ENCODE peak calls at places on chromosomes 1 and 21, in five cellular contexts. S is BJ, A is MM.1S, Z is body of pancreas, Y is foreskin fibroblast. N is an unnamed sample.

GRCh38 chr21:29092102-29092959 is 18.9 kb upstream of the CCT8 start:
- DNase-seq in S (no peak), A (no peak), Z (no peak), Y (peak; percentile 53), N (no peak)

GRCh38 chr1:10651377-10651776 is 145.1 kb downstream of the CASZ1 start:
- DNase-seq in S (no peak), A (no peak), Z (no peak), Y (no peak), N (no peak)

GRCh38 chr1:85427844-85428243 is 37.1 kb downstream of the DDAH1 start:
- DNase-seq in S (no peak), A (no peak), Z (no peak), Y (no peak), N (no peak)

GRCh38 chr1:207868252-207868768 is 42.6 kb downstream of the CD34 start:
- DNase-seq in S (no peak), A (peak; percentile 47), Z (peak; percentile 66), Y (no peak), N (peak; percentile 70)

GRCh38 chr1:171877711-171878110 is 36.4 kb downstream of the DNM3 start:
- DNase-seq in S (no peak), A (no peak), Z (no peak), Y (no peak), N (no peak)

GRCh38 chr1:198492872-198493271 is 47.6 kb downstream of the ATP6V1G3 start:
- DNase-seq in S (peak; percentile 94), A (no peak), Z (no peak), Y (peak; percentile 70), N (no peak)

GRCh38 chr1:243490147-243490546 is 234.3 kb downstream of the SDCCAG8 start:
- DNase-seq in S (no peak), A (no peak), Z (no peak), Y (no peak), N (no peak)

GRCh38 chr1:228810855-228811654 is 75.8 kb downstream of the RHOU start:
- DNase-seq in S (no peak), A (peak; percentile 83), Z (no peak), Y (no peak), N (no peak)

GRCh38 chr1:208988811-208989222 is 594.7 kb upstream of the CAMK1G start:
- DNase-seq in S (no peak), A (peak; percentile 93), Z (peak; percentile 23), Y (peak; percentile 34), N (peak; percentile 67)

GRCh38 chr1:223860051-223860559 is 14.4 kb upstream of the TP53BP2 start:
- DNase-seq in S (no peak), A (no peak), Z (no peak), Y (no peak), N (no peak)

DNA sequence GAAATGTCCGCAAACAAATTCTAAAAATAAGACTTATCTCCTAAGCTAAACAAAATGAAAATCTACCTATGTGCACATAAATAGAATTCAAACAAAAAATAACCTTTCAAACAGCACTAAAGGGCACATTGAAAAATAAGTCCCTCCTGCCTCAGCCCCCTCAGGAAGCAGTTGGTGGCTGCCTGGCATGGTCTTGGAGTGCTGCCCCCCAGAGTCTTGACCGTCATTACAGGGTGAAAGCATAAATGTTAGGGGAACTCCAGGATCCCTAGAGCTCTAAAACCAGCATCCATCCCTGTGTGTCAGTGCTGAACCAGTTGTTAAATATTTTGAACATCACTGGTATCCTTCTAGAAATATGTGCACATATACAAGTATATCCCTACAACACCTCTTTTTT is 6.5 kb upstream of the NPL start:
- DNase-seq in S (no peak), A (no peak), Z (no peak), Y (no peak), N (no peak)
- TF ChIP-seq CTCF in S (no peak), A (no peak), Z (no peak), Y (no peak), N (no peak)

DNA sequence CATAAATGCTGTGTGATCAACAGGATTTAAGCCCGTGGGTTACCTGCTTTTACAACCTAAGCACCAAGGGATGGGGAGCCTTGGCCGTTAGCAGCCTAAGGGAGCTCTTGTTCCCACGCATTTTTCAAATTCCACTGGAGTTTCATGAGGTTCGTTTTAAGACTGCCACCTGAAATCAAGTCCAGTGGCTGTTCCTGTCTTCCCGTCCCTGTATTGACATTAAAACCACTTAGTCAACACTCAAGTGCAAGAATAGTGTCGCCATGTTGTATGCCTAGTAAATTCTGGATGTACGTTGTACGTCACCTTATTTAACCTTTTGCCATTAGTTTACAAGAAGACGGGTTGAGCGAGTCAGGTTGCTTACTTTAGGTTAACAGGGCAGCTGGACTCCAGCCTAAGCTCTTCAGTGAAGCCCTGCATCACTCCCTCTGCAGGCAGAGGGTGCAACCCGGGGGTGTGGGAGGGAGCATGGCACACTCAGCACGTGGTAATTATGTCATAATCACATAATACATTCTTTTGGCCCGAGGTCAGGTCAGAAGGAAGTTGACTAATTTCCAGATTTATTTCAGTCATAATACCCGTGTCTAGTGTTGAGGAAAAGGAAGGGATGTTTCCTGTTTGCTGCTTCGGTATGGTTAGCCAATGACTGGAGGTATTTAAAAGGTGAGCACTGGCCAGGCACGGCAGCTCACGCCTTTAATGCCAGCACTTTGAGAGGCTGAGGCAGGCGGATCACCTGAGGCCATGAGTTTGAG is 42.5 kb downstream of the CNST start:
- DNase-seq in S (peak; percentile 74), A (no peak), Z (peak; percentile 87), Y (peak; percentile 96), N (peak; percentile 81)
- TF ChIP-seq CTCF in S (peak; percentile 32), A (no peak), Z (peak; percentile 49), Y (peak; percentile 15), N (peak; percentile 7)

DNA sequence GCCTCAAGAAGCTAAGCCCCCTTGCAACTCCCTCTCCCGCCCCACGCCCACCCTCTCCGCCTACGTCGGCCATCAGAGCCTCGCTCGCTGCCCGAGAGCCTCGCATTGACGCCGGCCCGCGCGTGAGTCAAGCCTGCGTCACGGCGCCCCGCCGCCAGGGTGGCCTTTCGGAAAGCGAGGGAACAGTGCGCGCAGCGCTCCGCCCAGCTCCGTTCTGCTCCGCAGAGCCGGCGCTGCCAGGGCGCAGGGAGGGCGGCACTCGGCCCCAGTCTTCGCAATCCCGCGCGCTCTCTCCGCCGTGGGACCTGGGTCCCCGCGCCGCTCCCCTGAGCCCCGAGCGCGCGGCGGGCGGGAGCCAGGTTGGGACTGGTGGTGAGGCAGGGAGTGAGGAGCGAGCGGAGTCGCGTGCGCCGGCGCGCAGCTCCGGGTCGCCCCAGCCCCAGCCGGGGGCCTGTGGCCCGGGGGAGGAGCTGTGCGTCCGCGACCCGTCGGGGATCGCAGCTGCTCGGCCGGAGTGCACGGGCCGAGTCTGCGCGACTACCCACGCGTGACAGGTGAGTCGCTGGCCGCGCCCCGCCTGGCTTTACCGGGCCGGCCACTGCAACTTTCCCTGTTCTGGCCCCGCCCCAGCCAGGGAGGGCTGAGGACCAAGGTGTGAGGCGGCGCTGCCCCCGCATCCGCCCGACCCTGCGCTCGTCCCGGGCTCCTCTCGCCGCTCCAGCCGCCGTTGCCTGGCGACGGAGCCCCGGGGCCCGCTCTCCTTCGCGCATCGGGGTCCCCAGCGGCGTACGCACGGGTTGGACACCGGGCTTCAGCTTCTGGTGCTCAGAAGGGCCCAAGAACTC is at the start of gene SLC6A17:
- DNase-seq in S (no peak), A (no peak), Z (peak; percentile 31), Y (peak; percentile 66), N (no peak)
- TF ChIP-seq CTCF in S (peak; percentile 30), A (no peak), Z (no peak), Y (no peak), N (no peak)

DNA sequence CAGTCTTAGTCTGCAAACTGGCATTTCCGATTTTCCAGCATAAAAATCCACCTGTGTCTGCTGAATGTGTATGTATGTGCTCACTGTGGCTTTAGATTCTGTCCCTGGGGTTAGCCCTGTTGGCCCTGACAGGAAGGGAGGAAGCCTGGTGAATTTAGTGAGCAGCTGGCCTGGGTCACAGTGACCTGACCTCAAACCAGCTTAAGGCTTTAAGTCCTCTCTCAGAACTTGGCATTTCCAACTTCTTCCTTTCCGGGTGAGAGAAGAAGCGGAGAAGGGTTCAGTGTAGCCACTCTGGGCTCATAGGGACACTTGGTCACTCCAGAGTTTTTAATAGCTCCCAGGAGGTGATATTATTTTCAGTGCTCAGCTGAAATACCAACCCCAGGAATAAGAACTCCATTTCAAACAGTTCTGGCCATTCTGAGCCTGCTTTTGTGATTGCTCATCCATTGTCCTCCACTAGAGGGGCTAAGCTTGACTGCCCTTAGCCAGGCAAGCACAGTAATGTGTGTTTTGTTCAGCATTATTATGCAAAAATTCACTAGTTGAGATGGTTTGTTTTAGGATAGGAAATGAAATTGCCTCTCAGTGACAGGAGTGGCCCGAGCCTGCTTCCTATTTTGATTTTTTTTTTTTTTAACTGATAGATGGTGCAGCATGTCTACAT is 2.5 kb upstream of the OLFML3 start:
- DNase-seq in S (no peak), A (no peak), Z (no peak), Y (peak; percentile 55), N (no peak)
- TF ChIP-seq CTCF in S (peak; percentile 79), A (peak; percentile 24), Z (peak; percentile 17), Y (peak; percentile 81), N (no peak)

DNA sequence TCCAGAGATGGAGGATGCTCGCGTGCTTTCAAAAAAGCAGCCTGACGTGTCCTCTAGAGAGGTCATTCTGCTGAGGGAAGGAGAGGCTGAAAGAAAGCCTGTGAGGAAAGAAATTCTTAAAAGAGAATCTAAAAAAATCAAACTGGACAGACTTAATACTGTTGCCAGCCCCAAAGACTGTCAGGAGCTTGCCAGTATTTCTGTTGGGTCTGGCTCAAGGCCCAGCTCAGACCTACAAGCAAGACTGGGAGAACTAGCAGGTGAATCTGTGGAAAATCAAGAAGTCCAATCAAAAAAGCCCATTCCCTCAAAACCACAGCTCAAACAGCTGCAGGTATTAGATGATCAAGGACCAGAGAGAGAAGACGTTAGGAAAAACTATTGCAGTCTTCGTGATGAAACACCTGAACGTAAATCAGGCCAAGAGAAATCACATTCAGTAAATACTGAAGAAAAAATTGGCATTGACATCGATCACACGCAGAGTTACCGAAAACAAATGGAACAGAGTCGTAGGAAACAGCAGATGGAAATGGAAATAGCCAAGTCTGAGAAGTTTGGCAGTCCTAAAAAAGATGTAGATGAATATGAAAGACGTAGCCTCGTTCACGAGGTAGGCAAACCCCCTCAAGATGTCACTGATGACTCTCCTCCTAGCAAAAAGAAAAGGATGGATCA is 46.5 kb downstream of the ZBTB17 start:
- DNase-seq in S (no peak), A (no peak), Z (peak; percentile 69), Y (no peak), N (no peak)
- TF ChIP-seq CTCF in S (no peak), A (no peak), Z (no peak), Y (no peak), N (no peak)

DNA sequence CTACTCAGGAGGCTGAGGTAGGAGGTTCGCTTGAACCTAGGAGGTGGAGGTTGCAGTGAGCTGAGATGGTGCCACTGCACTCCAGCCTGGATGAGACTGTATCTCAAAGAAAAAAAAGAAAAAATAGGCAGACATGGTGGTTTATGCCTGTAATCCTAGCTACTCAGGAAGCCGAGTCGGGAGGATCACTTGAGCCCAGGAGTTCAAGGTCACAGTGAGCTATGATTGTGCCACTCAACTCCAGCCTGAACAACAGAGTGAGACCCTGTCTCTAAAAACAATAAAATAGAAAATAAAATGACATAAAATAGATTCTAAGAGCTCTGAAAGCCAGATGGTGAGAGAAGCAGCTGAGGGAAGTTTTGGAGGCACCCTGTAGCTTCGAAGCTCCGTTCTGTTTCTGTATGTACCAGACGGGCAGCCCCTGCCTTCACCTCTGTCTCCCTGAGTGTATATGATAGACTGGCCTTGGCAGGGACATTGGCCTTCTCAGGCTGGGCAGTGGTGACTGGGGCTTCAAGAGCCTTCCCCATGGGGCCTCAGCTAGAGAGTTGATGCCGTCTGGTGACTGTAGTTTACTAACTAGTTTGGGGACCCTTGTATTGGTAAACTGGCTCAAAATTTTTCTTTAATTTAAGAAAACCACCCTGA is 54.4 kb upstream of the SPOCD1 start:
- DNase-seq in S (no peak), A (no peak), Z (no peak), Y (no peak), N (no peak)
- TF ChIP-seq CTCF in S (no peak), A (no peak), Z (no peak), Y (no peak), N (no peak)

N was measured in mucosa of descending colon.